ENCODE peak calls at places on chromosome 4, in four cellular contexts. N is left ventricle myocardium superior, E is NCI-H345, L is H54. P is an unnamed sample.

GRCh38 chr4:121998024-121998423 is 46.2 kb upstream of the TRPC3 start:
- DNase-seq in E (peak), N (no peak), L (no peak), P (no peak)

GRCh38 chr4:155972098-155972497 is 18.4 kb upstream of the CTSO start:
- DNase-seq in E (no peak), N (no peak), L (no peak), P (peak)

GRCh38 chr4:121034010-121034409 is 38.3 kb downstream of the NDNF start:
- DNase-seq in E (no peak), N (no peak), L (no peak), P (no peak)

GRCh38 chr4:56048621-56049427 is 100.1 kb downstream of the CEP135 start:
- DNase-seq in N (peak), L (peak), E (peak), P (peak)

GRCh38 chr4:93243262-93243661 is 585.3 kb upstream of the ATOH1 start:
- DNase-seq in N (no peak), E (no peak), L (no peak), P (no peak)

GRCh38 chr4:91111556-91111955 is 984.4 kb downstream of the CCSER1 start:
- DNase-seq in L (no peak), N (no peak), E (no peak), P (no peak)

GRCh38 chr4:48799157-48799556 is 19.1 kb upstream of the FRYL start:
- DNase-seq in E (no peak), L (no peak), N (no peak), P (no peak)

GRCh38 chr4:169810325-169811323 is 52.9 kb upstream of the HPF1 start:
- DNase-seq in N (no peak), E (peak), L (peak), P (no peak)

GRCh38 chr4:127203561-127204260 is 429.0 kb upstream of the INTU start:
- DNase-seq in E (no peak), N (no peak), L (no peak), P (no peak)

GRCh38 chr4:109046549-109047171 is 255.8 kb downstream of the COL25A1 start:
- DNase-seq in L (no peak), N (no peak), E (no peak), P (no peak)

GRCh38 chr4:53767503-53767902 is 176.2 kb upstream of the LNX1 start:
- DNase-seq in E (no peak), N (no peak), L (no peak), P (no peak)

GRCh38 chr4:159070742-159071141 is 32.1 kb upstream of the RAPGEF2 start:
- DNase-seq in E (no peak), N (no peak), L (no peak), P (peak)

GRCh38 chr4:133869486-133869885 is 332.1 kb downstream of the PABPC4L start:
- DNase-seq in N (no peak), L (no peak), E (no peak), P (no peak)

GRCh38 chr4:88447339-88447738 is 9.6 kb upstream of the HERC5 start:
- DNase-seq in N (no peak), E (no peak), L (no peak), P (no peak)

GRCh38 chr4:101763576-101763975 is 27.0 kb upstream of the BANK1 start:
- DNase-seq in N (no peak), L (no peak), E (no peak), P (no peak)

GRCh38 chr4:142940614-142941013 is 94.5 kb upstream of the INPP4B start:
- DNase-seq in E (peak), N (peak), L (no peak), P (no peak)

GRCh38 chr4:107689912-107690587 is 30.0 kb downstream of the PAPSS1 start:
- DNase-seq in N (no peak), L (peak), E (no peak), P (peak)

GRCh38 chr4:67198757-67199156 is 346.5 kb downstream of the CENPC start:
- DNase-seq in E (peak), N (no peak), L (no peak), P (no peak)

GRCh38 chr4:150379454-150379853 is 202.5 kb upstream of the MAB21L2 start:
- DNase-seq in N (no peak), L (no peak), E (no peak), P (no peak)

GRCh38 chr4:132504438-132504837 is 644.7 kb upstream of the PCDH10 start:
- DNase-seq in N (no peak), L (no peak), E (no peak), P (no peak)

P was measured in SJSA1.